ENCODE peak calls at places on chromosomes 2 and 18, in six cellular contexts. J is body of pancreas, S is kidney, I is prostate gland, Y is tibial artery, N is astrocyte. M is an unnamed sample.
A peak's percentile ranks its signal among the peaks of the same experiment; 100 is the strongest.

GRCh38 chr2:141015339-141016047 is 1115.3 kb downstream of the LRP1B start:
- DNase-seq in J (no peak), S (no peak), I (no peak), Y (no peak), N (peak; percentile 35), M (no peak)

GRCh38 chr2:96547751-96548161 is 11.2 kb downstream of the ARID5A start:
- DNase-seq in J (no peak), S (no peak), I (no peak), Y (no peak), N (peak; percentile 57), M (no peak)

GRCh38 chr2:220277445-220277960 is 650.1 kb downstream of the SLC4A3 start:
- DNase-seq in J (peak; percentile 78), S (no peak), I (peak; percentile 89), Y (peak; percentile 70), N (peak; percentile 95), M (no peak)

GRCh38 chr2:173664520-173664919 is 300.7 kb downstream of the SP3 start:
- DNase-seq in J (no peak), S (no peak), I (no peak), Y (no peak), N (no peak), M (no peak)

GRCh38 chr2:37326285-37326684 is 1.7 kb upstream of the PRKD3 start:
- DNase-seq in J (peak; percentile 30), S (no peak), I (peak; percentile 14), Y (peak; percentile 65), N (peak; percentile 67), M (no peak)

GRCh38 chr18:55396267-55396905 is 191.6 kb downstream of the TCF4 start:
- DNase-seq in J (no peak), S (no peak), I (no peak), Y (no peak), N (no peak), M (no peak)

GRCh38 chr2:31193806-31194205 is 23.5 kb downstream of the CAPN14 start:
- DNase-seq in J (no peak), S (no peak), I (no peak), Y (no peak), N (no peak), M (no peak)

GRCh38 chr2:11827547-11827946 is 81.1 kb downstream of the LPIN1 start:
- DNase-seq in J (no peak), S (no peak), I (no peak), Y (no peak), N (no peak), M (no peak)

GRCh38 chr2:64504774-64505720 is 19.1 kb upstream of the AFTPH start:
- DNase-seq in J (no peak), S (peak; percentile 32), I (peak; percentile 35), Y (no peak), N (no peak), M (no peak)

GRCh38 chr2:54977149-54977548 is 73.1 kb downstream of the RTN4 start:
- DNase-seq in J (no peak), S (no peak), I (no peak), Y (no peak), N (no peak), M (no peak)
- H3K4me1 ChIP-seq in J (peaks cover 69% of the 10 kb centered on the region), S (peaks cover 19% of the 10 kb centered on the region), I (peaks cover 22% of the 10 kb centered on the region), Y (peaks cover 94% of the 10 kb centered on the region), N (peaks cover 4% of the 10 kb centered on the region), M (no peaks in the 10 kb centered on the region)

DNA sequence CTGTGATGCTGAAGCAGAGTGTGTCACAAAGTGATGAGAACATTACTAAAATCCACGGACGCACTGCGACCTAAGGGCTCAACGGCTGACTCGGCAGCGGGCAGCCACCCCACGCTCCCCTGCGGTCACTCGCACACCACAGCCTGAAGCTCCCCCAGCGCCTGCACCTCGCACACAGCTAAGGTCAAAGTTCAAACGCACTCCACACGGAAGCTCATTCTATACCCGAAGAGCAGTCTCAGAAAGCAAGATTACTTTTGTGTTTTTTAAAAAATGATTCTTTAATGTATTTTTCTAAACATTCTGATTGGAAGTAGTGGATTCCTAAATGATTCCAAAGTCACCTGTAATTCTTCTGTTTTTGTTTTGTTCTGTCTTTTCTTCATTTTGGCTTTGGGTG is 21.7 kb downstream of the ASPRV1 start:
- DNase-seq in J (no peak), S (peak; percentile 56), I (no peak), Y (no peak), N (no peak), M (no peak)
- H3K4me1 ChIP-seq in J (no peaks in the 10 kb centered on the region), S (no peaks in the 10 kb centered on the region), I (no peaks in the 10 kb centered on the region), Y (peaks cover 5% of the 10 kb centered on the region), N (peaks cover 12% of the 10 kb centered on the region), M (no peaks in the 10 kb centered on the region)

GRCh38 chr18:48742304-48742703 is 203.5 kb downstream of the CTIF start:
- DNase-seq in J (no peak), S (peak; percentile 50), I (no peak), Y (no peak), N (no peak), M (no peak)

GRCh38 chr18:48741866-48742265 is 203.0 kb downstream of the CTIF start:
- DNase-seq in J (no peak), S (peak; percentile 39), I (no peak), Y (no peak), N (no peak), M (no peak)

GRCh38 chr18:48743046-48743445 is 204.2 kb downstream of the CTIF start:
- DNase-seq in J (no peak), S (peak; percentile 89), I (no peak), Y (peak; percentile 88), N (peak; percentile 52), M (peak; percentile 56)

GRCh38 chr18:48740846-48741485 is 202.1 kb downstream of the CTIF start:
- DNase-seq in J (no peak), S (peak; percentile 19), I (no peak), Y (no peak), N (no peak), M (no peak)

DNA sequence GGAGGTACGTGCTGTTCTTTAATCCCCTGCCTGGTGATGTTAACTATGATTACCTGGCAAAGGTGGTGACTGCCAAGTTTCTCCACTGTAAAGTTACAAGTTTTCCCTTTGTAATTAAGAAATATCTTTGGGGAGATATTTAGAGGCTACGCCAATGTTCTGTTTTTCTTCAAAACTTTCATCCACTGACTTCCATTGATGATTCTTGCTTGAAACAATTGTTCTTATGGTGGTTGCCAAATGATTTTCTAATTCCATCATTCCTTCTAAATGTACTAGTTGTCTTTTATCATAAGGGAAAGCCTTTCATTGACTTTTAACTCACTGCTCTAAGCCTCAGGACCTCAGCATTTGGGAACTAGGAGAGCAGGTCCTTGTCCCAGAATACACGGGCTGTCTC is 205.5 kb downstream of the SMAD7 start:
- DNase-seq in J (no peak), S (no peak), I (no peak), Y (no peak), N (no peak), M (no peak)
- H3K4me1 ChIP-seq in J (no peaks in the 10 kb centered on the region), S (no peaks in the 10 kb centered on the region), I (no peaks in the 10 kb centered on the region), Y (peaks cover 74% of the 10 kb centered on the region), N (peaks cover 3% of the 10 kb centered on the region), M (peaks cover 3% of the 10 kb centered on the region)

DNA sequence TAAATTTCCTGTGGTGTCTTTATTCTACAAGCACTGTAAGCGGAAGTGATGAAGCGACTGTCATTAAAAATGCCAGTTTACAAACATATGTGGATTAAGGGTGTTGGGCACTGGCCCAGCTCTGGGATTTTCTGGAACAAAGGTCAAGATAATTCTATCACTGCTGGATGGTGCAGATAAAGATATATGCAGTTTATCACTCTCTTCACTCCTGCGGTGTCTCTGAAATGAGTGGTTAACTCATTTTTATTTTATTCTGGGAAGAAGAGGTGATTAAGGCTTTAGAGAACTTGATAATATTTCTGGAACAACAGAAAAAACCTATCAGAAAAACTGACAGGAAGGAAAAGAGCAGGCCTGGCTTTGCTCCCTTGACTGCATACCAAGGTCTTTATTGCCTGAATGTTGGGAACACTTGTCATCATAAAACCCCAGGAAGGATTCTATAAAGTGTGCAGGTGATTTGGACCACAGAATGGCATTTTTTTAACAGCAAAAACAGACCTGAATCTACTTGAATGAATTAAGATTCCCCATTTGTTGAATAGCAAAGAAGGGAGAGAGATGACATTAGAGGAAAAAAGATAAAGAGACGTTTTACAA is 32.4 kb downstream of the ABCB11 start:
- DNase-seq in J (no peak), S (no peak), I (peak; percentile 44), Y (no peak), N (no peak), M (no peak)
- H3K4me1 ChIP-seq in J (no peaks in the 10 kb centered on the region), S (no peaks in the 10 kb centered on the region), I (no peaks in the 10 kb centered on the region), Y (no peaks in the 10 kb centered on the region), N (peaks cover 17% of the 10 kb centered on the region), M (no peaks in the 10 kb centered on the region)

DNA sequence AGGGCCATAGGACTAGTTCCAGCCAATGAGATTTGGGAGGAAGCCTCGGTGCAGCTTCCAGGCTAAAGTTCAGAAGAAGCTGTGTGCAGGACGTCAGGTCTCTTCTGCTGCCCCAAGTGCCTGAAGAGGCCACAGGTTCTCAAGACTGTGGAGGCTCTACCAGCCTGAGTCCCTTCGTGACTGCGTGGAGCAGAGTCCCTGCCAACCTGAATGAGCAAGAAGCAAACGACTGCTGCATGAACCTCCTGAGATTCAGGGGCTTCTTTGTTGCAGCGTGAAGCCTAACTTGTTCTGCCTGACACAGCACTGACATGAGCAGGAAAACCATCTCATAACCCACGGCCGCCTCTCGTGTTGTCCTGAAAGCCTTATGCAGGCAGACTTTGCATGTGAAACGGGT is 39.7 kb downstream of the TWIST2 start:
- DNase-seq in J (no peak), S (no peak), I (no peak), Y (no peak), N (no peak), M (no peak)
- H3K4me1 ChIP-seq in J (no peaks in the 10 kb centered on the region), S (no peaks in the 10 kb centered on the region), I (no peaks in the 10 kb centered on the region), Y (no peaks in the 10 kb centered on the region), N (peaks cover 9% of the 10 kb centered on the region), M (no peaks in the 10 kb centered on the region)

DNA sequence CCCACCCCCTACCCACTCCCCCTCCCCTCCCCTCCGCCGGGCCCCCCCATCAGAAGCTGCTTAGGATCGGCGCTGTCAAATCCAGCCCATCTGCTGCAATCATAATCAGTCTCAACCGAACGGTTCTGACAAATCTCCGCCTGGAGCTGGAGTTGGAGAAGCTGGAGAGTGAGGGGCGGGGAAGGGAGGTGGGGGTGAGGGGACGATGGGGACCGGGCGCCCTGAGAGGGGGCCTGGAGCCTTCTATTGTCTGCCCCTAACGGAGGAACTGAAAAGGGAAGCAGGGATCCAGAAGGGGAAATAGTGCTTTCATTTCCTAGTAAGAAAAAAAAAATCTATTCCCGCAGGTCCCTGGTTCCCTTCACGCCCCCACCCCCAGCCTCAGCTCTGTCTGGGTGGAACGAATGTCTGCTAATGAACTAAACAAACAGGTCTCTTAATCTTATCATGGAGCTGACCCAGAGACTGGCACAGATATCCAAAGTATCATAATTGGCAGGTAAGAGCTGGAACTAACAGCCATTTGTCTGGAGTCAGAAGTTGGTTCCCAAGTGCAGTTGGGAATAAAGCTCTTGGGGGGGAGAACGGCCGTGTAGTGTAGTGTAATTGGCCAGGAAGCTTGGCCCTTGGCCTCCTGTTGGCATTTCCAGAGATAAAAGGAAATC is 301.2 kb downstream of the NCKAP5 start:
- DNase-seq in J (no peak), S (no peak), I (no peak), Y (no peak), N (no peak), M (peak; percentile 19)
- H3K4me1 ChIP-seq in J (peaks cover 22% of the 10 kb centered on the region), S (no peaks in the 10 kb centered on the region), I (no peaks in the 10 kb centered on the region), Y (peaks cover 17% of the 10 kb centered on the region), N (peaks cover 7% of the 10 kb centered on the region), M (no peaks in the 10 kb centered on the region)

DNA sequence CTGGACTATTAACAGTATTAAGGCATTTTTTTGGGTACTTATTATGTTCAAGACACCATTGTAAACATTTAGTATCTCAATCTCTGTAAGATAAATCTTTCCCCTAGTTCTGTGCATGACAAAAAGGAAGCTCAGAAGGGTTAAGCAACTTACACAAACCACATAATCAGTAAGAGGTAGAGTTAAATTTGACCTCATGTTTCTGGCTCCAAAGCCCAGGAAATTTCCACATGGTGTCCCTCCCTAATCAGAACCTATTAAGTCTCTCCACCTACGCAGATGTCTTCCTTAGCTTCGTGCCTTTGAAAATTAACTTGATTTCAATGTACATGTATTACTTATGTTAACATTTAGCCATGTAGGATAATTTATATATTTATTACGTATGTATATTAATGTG is 2.0 kb downstream of the MFSD6 start:
- DNase-seq in J (no peak), S (no peak), I (no peak), Y (no peak), N (no peak), M (no peak)
- H3K4me1 ChIP-seq in J (peaks cover 43% of the 10 kb centered on the region), S (no peaks in the 10 kb centered on the region), I (peaks cover 9% of the 10 kb centered on the region), Y (peaks cover 12% of the 10 kb centered on the region), N (peaks cover 7% of the 10 kb centered on the region), M (peaks cover 5% of the 10 kb centered on the region)

M was measured in BE2C.